ENCODE peak calls at places on chromosomes 13 and 19, in five cellular contexts. P is HAP-1, K is fibroblast of the aortic adventitia, X is astrocyte of the spinal cord, C is neural progenitor cell. R is an unnamed sample.

GRCh38 chr19:50482886-50483285 is 6.2 kb upstream of the GARIN5A start:
- DNase-seq in C (no peak), X (no peak), P (no peak), K (no peak), R (no peak)

GRCh38 chr13:32859893-32860292 is 156.3 kb upstream of the KL start:
- DNase-seq in X (no peak), K (no peak), C (no peak), P (no peak), R (no peak)

GRCh38 chr19:48466571-48467325 is 2.4 kb upstream of the CYTH2 start:
- DNase-seq in C (no peak), P (no peak), K (peak), X (peak), R (no peak)

GRCh38 chr19:42471554-42472249 is 29.0 kb upstream of the CXCL17 start:
- DNase-seq in P (no peak), K (no peak), X (no peak), C (no peak), R (no peak)

GRCh38 chr19:54674021-54674617 is 11.3 kb downstream of the LILRB4 start:
- DNase-seq in P (peak), X (no peak), C (peak), K (peak), R (no peak)

GRCh38 chr19:34549833-34550232 is 68.3 kb downstream of the WTIP start:
- DNase-seq in K (no peak), C (no peak), X (no peak), P (no peak), R (no peak)

GRCh38 chr13:24074687-24075086 is 85.8 kb upstream of the SPATA13 start:
- DNase-seq in P (no peak), C (no peak), K (peak), X (no peak), R (no peak)

GRCh38 chr13:112204881-112205327 is 138.0 kb downstream of the SOX1 start:
- DNase-seq in K (no peak), P (no peak), X (no peak), C (peak), R (no peak)

GRCh38 chr13:48210178-48210577 is 22.8 kb upstream of the ITM2B start:
- DNase-seq in P (no peak), C (no peak), K (peak), X (peak), R (no peak)

GRCh38 chr13:25168800-25169199 is 3.3 kb downstream of the AMER2 start:
- DNase-seq in P (no peak), C (no peak), X (no peak), K (no peak), R (no peak)

GRCh38 chr19:33606556-33606955 is 15.2 kb upstream of the CHST8 start:
- DNase-seq in C (no peak), X (no peak), K (no peak), P (no peak), R (no peak)

GRCh38 chr13:101521371-101521770 is 68.9 kb downstream of the ITGBL1 start:
- DNase-seq in X (no peak), C (no peak), K (no peak), P (no peak), R (no peak)

GRCh38 chr19:58575183-58576041 is 2.3 kb upstream of the MZF1 start:
- DNase-seq in X (peak), C (peak), K (peak), P (peak), R (peak)

GRCh38 chr13:112727581-112727980 is 37.7 kb downstream of the ATP11A start:
- DNase-seq in P (no peak), C (no peak), K (no peak), X (no peak), R (no peak)

GRCh38 chr13:31179241-31179640 is 17.5 kb upstream of the HSPH1 start:
- DNase-seq in K (no peak), P (no peak), C (no peak), X (no peak), R (no peak)

GRCh38 chr13:65724261-65724660 is 1505.9 kb downstream of the PCDH9 start:
- DNase-seq in C (no peak), X (peak), K (peak), P (no peak), R (peak)

GRCh38 chr13:26599885-26600284 is 42.4 kb downstream of the WASF3 start:
- DNase-seq in P (no peak), X (no peak), K (no peak), C (no peak), R (no peak)

GRCh38 chr13:25679154-25679553 is 307.4 kb downstream of the ATP8A2 start:
- DNase-seq in X (no peak), C (no peak), P (no peak), K (no peak), R (no peak)

GRCh38 chr13:52169839-52170238 is 10.4 kb upstream of the NEK3 start:
- DNase-seq in X (no peak), K (no peak), P (no peak), C (no peak), R (no peak)

GRCh38 chr13:46846736-46847135 is 49.8 kb upstream of the ESD start:
- DNase-seq in X (no peak), P (no peak), K (no peak), C (no peak), R (no peak)

GRCh38 chr19:52258426-52258825 is 11.0 kb upstream of the ZNF766 start:
- DNase-seq in C (no peak), P (no peak), X (no peak), K (no peak), R (no peak)

GRCh38 chr19:5210556-5210955 is 130.1 kb downstream of the PTPRS start:
- DNase-seq in K (no peak), X (no peak), P (no peak), C (no peak), R (no peak)

GRCh38 chr19:39112338-39112890 is 13.2 kb upstream of the PAK4 start:
- DNase-seq in X (no peak), K (no peak), P (no peak), C (no peak), R (no peak)

GRCh38 chr13:49304763-49305695 is 57.3 kb downstream of the CDADC1 start:
- DNase-seq in X (no peak), C (no peak), P (no peak), K (no peak), R (no peak)

GRCh38 chr19:18152817-18153554 is at the start of gene PIK3R2:
- DNase-seq in K (peak), P (peak), X (peak), C (peak), R (peak)
- H3K4me3 ChIP-seq in K (peak), P (peak), X (peak), C (peak), R (peak)

GRCh38 chr19:35754365-35755139 is 2.3 kb downstream of the HSPB6 start:
- DNase-seq in C (no peak), X (no peak), K (peak), P (no peak), R (no peak)

GRCh38 chr19:35757231-35757748 is 461 bp upstream of the HSPB6 start:
- DNase-seq in P (no peak), X (peak), C (peak), K (peak), R (peak)

GRCh38 chr19:35755160-35755549 is 1.7 kb downstream of the HSPB6 start:
- DNase-seq in K (no peak), C (no peak), X (no peak), P (no peak), R (no peak)

GRCh38 chr19:35756373-35757230 is at the start of gene HSPB6:
- DNase-seq in X (peak), C (peak), P (no peak), K (peak), R (peak)

GRCh38 chr19:35755550-35756371 is 1.1 kb downstream of the HSPB6 start:
- DNase-seq in X (peak), P (no peak), C (peak), K (peak), R (no peak)
- H3K4me3 ChIP-seq in X (peak), P (no peak), C (peak), K (peak), R (peak)

GRCh38 chr19:20471441-20471840 is 94.1 kb downstream of the ZNF737 start:
- DNase-seq in P (no peak), K (no peak), C (no peak), X (no peak), R (no peak)

GRCh38 chr19:20472854-20473253 is 92.7 kb downstream of the ZNF737 start:
- DNase-seq in P (no peak), X (no peak), C (no peak), K (no peak), R (no peak)

DNA sequence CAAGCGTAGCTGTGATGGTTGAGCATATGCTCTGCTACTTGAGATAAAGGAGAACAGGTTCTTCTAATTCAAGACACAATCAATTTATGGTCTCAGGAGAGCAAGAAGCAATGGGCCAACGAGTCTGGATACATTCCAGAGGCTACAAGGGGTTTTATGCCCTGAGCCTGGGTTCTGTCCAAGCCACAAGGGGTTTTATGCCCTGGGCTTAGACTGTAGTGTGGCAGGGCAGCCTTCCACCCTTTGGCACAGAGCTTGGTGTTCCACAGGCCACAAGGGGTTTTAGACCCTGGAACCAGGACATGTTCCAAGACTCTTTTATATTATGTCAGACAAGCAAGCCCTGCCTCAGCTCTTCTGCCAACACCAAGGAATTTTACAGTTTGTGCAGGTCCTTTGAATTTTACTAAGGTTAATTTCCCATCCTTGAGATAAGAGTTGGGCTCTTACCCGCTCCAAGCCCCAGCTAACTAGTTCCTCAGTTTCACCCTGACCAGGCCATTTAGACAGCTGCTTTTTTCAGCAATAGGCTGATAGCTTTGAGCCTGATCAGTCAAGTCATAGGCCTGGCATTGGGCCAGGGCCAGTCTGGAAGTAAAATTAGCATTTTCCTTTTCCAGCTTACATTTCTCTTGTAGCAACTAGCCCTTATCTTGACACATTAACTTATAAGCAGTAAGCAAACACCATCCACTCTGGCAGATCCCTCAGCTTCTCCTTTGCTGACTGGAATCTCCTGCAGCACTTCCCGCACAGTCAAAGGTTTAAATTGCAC is 95.0 kb downstream of the ZNF737 start:
- DNase-seq in K (no peak), P (no peak), C (no peak), X (no peak), R (no peak)
- H3K4me3 ChIP-seq in K (no peak), P (no peak), C (no peak), X (no peak), R (no peak)

DNA sequence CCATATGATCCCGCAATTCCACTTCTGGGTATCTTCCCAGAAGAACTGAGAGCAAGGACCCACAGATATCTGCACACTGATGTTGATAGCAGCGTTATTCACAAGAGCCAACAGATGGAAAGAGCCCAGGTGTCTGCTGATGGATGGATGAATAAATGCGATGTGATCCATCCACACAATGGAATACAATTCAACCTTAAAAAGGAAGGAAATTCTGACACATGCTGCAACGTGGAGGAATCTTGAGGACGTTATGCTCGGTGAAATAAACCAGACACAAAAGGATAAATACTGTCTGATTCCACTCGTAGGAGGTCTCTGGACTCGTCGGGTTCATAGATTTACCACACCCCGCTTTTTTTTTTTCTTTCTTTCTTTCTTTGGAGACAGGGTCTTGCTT is 21.8 kb downstream of the ARHGEF18 start:
- DNase-seq in X (no peak), K (no peak), P (no peak), C (no peak), R (no peak)
- H3K4me3 ChIP-seq in X (no peak), K (no peak), P (no peak), C (no peak), R (no peak)

GRCh38 chr19:40596608-40597328 is 4.4 kb upstream of the LTBP4 start:
- DNase-seq in X (peak), C (peak), P (peak), K (peak), R (no peak)
- H3K4me3 ChIP-seq in X (peak), C (peak), P (peak), K (peak), R (peak)

DNA sequence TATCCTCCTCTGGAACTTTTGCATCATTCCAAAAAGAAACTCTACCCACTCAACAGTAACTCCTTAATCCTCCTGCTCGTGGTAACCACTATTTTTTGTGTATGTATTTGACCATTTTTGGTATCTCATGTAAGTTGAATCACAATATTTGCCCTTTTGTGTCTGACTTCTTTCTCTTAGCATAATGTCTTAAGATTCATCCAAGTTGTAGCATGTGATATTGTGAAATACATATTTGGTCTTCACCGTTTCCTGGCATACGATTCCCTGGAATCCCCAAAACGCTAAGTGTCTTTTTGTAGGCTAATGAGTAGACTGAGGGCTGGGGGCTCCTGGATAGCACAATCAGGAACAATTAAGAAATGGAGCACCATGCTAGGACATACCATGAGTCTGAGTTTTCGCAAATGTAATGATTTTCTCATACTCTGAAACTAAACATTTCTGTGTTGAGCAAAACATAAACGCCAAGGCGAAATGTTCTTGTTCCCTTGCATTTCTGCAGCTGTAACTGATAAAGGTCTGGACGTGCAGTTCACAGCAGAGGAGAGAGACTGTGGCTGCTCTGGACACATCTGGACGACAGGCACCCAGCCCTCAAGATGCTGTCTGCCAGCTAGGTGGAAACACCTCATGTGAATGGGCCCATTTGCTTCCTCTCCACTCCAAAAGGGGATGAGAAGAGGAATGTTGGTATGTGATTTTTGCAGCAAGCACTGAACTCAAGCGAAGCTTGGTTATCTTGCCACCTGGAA is 38.4 kb downstream of the BRD4 start:
- DNase-seq in P (no peak), K (peak), X (no peak), C (no peak), R (no peak)
- H3K4me3 ChIP-seq in P (no peak), K (no peak), X (no peak), C (no peak), R (no peak)

GRCh38 chr19:18437481-18438330 is at the start of gene ISYNA1:
- DNase-seq in X (peak), C (peak), P (peak), K (no peak), R (no peak)
- H3K4me3 ChIP-seq in X (peak), C (peak), P (peak), K (peak), R (peak)

GRCh38 chr13:19062019-19062646 is 119.5 kb downstream of the TUBA3C start:
- DNase-seq in C (no peak), K (no peak), X (no peak), P (no peak), R (no peak)

GRCh38 chr13:19061278-19061677 is 120.3 kb downstream of the TUBA3C start:
- DNase-seq in C (no peak), X (no peak), K (no peak), P (no peak), R (no peak)

GRCh38 chr13:19059016-19059780 is 122.4 kb downstream of the TUBA3C start:
- DNase-seq in C (no peak), K (no peak), X (no peak), P (no peak), R (no peak)

GRCh38 chr13:19060311-19061002 is 121.2 kb downstream of the TUBA3C start:
- DNase-seq in C (no peak), P (no peak), K (no peak), X (no peak), R (no peak)

DNA sequence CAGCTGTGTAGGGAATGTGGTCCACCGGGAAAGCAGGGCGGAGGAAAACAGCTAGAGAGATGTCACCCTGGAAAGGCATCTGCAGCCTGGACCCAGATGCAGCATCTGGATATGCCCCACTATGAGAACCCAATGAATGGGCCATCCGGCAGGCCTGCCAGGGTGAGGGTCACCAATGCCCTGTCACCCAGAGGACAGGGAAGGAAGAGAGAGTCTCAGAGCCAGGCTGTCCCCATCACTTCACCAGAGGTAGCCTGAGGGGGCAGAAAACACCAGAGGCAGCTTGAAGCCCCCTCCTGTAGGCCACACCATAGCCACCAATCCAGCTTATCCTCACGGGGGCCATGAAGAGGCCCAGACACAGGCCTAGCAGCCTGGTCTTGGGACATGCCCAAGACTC is 118.8 kb downstream of the TUBA3C start:
- DNase-seq in K (no peak), C (no peak), X (no peak), P (no peak), R (no peak)
- H3K4me3 ChIP-seq in K (no peak), C (no peak), X (no peak), P (no peak), R (no peak)

GRCh38 chr19:2081873-2082810 is 14.0 kb downstream of the MOB3A start:
- DNase-seq in C (no peak), P (no peak), K (no peak), X (no peak), R (no peak)
- H3K4me3 ChIP-seq in C (no peak), P (no peak), K (no peak), X (no peak), R (no peak)

R was measured in astrocyte of the cerebellum.